ENCODE peak calls at places on chromosomes 1 and 21, in six cellular contexts. X, G, U, B, T and O are unnamed samples.

GRCh38 chr1:2942410-2942809 is 78.9 kb upstream of the ACTRT2 start:
- DNase-seq in B (no peak), U (no peak), X (no peak), T (no peak), G (no peak), O (no peak)

GRCh38 chr1:23639460-23639859 is 52.1 kb upstream of the RPL11 start:
- DNase-seq in U (no peak), X (no peak), T (no peak), B (no peak), G (no peak), O (no peak)

GRCh38 chr1:19892129-19892528 is 9.9 kb downstream of the OTUD3 start:
- DNase-seq in T (no peak), B (no peak), U (no peak), X (no peak), G (no peak), O (no peak)

GRCh38 chr1:184145083-184145482 is 93.6 kb downstream of the TSEN15 start:
- DNase-seq in G (no peak), B (no peak), X (no peak), U (no peak), T (no peak), O (no peak)

GRCh38 chr1:172180886-172181285 is 239.6 kb upstream of the C1orf105 start:
- DNase-seq in U (no peak), X (no peak), T (peak), G (peak), B (peak), O (peak)

GRCh38 chr1:39076127-39076798 is 50.1 kb downstream of the NDUFS5 start:
- DNase-seq in G (peak), U (no peak), B (peak), X (no peak), T (peak), O (peak)

GRCh38 chr1:27416387-27417111 is 24.1 kb downstream of the GPR3 start:
- DNase-seq in T (peak), U (peak), G (peak), X (no peak), B (peak), O (peak)

GRCh38 chr1:51175278-51175677 is 60.8 kb upstream of the RNF11 start:
- DNase-seq in U (no peak), G (no peak), X (no peak), B (peak), T (peak), O (peak)

GRCh38 chr1:43442756-43443155 is 11.0 kb downstream of the HYI start:
- DNase-seq in T (no peak), B (no peak), U (no peak), G (peak), X (no peak), O (no peak)

GRCh38 chr1:188888387-188888786 is 1589.3 kb downstream of the BRINP3 start:
- DNase-seq in U (no peak), G (no peak), B (no peak), T (no peak), X (no peak), O (no peak)

GRCh38 chr21:16408280-16408669 is 678.5 kb downstream of the USP25 start:
- DNase-seq in U (no peak), G (no peak), B (no peak), T (no peak), X (no peak), O (no peak)

GRCh38 chr1:172356620-172357019 is 63.9 kb upstream of the C1orf105 start:
- DNase-seq in T (peak), X (no peak), U (no peak), G (peak), B (peak), O (peak)

GRCh38 chr1:87739141-87739540 is 410.5 kb downstream of the LMO4 start:
- DNase-seq in B (no peak), X (no peak), T (no peak), U (no peak), G (no peak), O (no peak)

GRCh38 chr1:108533351-108534083 is 26.4 kb upstream of the EEIG2 start:
- DNase-seq in T (no peak), X (no peak), G (peak), U (no peak), B (no peak), O (no peak)

GRCh38 chr1:225812488-225813249 is 2.7 kb downstream of the EPHX1 start:
- DNase-seq in T (peak), X (no peak), U (no peak), G (no peak), B (peak), O (peak)

GRCh38 chr1:225813250-225813964 is 3.5 kb downstream of the EPHX1 start:
- DNase-seq in U (peak), X (no peak), B (peak), G (peak), T (peak), O (peak)

GRCh38 chr1:225809842-225810578 is at the start of gene EPHX1:
- DNase-seq in X (peak), B (peak), U (peak), T (peak), G (peak), O (peak)

GRCh38 chr1:225814381-225814780 is 4.5 kb downstream of the EPHX1 start:
- DNase-seq in G (no peak), B (no peak), U (no peak), X (no peak), T (no peak), O (no peak)

DNA sequence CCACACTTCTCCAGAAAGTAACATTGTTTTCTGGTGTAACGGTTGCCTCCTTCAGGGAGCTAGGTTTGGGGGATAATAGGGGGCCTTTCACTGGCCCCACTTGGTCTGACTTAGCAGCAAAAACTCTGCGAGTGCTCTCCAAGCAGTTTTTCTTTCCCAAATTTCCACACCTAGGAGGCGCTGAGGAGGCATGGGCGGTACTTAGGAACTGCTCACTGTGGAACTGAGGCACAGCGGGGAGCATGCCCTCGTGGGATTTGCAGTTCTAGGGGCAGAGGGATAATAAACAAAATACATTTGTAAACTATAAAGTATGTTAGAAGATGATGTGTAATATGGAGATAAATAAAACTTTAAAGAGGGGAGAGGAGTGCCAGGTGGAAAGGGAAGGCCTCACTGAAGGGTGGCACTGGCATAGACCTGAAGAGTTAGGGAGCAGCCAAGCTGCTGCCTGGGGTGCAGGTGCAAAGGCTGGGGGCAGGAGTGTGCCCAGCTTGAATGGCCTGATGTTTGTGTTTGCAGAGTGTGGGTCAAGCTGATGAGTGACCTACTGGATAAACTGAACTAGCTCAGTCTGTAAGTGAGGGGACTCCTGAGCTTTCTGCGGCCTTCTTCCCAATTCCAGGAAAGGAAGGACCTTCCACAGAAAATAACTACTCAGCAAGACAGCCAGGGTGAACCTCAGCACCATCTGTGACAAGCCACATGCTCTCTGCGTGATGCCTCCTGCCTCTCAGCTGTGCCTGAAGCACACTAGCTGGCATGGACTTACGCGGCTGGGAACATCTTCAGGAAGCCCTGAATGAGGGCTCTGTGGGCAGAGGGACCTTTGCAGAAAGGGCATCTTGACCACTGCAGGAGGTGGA is 1.9 kb downstream of the EPHX1 start:
- DNase-seq in B (no peak), T (no peak), U (peak), G (peak), X (no peak), O (peak)
- TF ChIP-seq CTCF in B (peak), T (peak), U (peak), G (no peak), X (peak), O (peak)

DNA sequence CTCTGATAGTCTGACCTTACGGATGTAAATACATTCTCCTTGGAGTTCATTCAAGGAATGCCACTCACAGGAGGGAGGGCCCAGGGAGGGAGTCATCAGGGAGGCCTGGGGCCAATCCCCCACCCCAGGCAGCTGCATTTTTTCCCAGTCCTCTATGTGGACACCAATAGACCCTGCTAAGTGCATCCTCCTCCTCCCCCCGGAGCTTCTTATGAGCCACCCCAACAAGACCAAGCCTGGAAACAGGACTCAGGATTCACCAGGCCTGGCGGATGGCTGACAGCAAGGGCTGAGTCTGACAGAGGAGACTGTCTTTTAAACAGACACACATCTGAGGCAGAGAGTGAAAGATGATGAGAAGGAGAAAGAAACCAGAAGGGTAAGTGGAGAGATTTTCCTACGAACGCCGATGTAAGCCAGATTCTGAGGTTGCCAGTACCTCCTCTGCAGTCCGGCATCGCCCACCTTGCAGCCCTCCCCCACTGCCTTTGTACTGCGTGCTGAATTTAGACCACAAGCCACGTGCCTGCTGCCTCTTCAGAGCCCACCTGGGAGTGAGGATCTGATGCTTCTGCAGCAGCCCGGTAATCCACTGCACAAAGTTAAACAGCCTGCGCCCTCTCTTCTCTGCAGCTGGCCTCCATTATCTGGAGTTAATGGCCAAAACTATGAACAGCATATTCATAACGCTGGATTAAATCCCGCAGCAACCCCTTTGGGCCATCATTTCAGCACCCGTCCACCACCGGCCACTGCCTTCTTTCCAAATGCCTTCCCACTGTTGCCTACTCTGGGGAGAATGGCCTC is 17.6 kb upstream of the SFPQ start:
- DNase-seq in B (no peak), T (no peak), U (peak), G (no peak), X (no peak), O (no peak)
- H3K4me3 ChIP-seq in B (no peak), T (no peak), U (no peak), G (no peak), X (no peak), O (no peak)

GRCh38 chr21:44461438-44462089 is 6.3 kb downstream of the LRRC3 start:
- DNase-seq in X (no peak), T (no peak), B (no peak), U (peak), G (no peak), O (no peak)
- TF ChIP-seq CTCF in X (peak), T (no peak), B (no peak), U (peak), G (peak), O (no peak)

GRCh38 chr1:107362468-107362867 is 221.6 kb downstream of the NTNG1 start:
- DNase-seq in X (no peak), T (no peak), G (no peak), U (no peak), B (no peak), O (no peak)

GRCh38 chr1:107365874-107366273 is 225.0 kb downstream of the NTNG1 start:
- DNase-seq in X (no peak), G (no peak), T (no peak), U (no peak), B (no peak), O (no peak)
- H3K4me3 ChIP-seq in X (no peak), G (no peak), T (no peak), U (no peak), B (no peak), O (no peak)

DNA sequence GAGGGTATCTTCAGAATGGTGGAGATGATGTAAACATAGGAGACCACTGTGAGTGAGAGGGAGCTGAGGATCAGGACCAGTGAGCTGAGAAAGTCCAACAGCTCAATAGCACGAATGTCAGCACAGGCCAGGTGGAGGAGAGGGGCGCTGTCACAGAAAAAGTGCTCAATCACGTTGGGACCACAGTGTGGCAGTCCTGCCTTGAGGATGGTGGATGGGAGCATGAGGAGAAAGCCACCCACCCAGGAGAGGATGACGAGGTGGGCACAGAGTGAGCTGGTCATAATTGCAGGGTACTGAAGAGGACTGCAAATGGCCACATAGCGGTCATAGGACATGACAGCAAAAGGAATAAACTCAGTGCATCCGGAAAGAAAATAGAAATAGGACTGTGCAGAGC is 8.1 kb downstream of the OR11L1 start:
- DNase-seq in G (no peak), X (no peak), U (no peak), T (no peak), B (no peak), O (no peak)
- TF ChIP-seq CTCF in G (no peak), X (no peak), U (no peak), T (no peak), B (no peak), O (no peak)

GRCh38 chr1:82405333-82405732 is 604.6 kb downstream of the ADGRL2 start:
- DNase-seq in G (no peak), X (no peak), T (no peak), B (no peak), U (no peak), O (no peak)
- H3K4me3 ChIP-seq in G (no peak), X (no peak), T (no peak), B (no peak), U (no peak), O (no peak)

GRCh38 chr1:106749906-106750305 is 306.6 kb upstream of the PRMT6 start:
- DNase-seq in X (no peak), T (no peak), B (no peak), G (no peak), U (no peak), O (no peak)

GRCh38 chr1:106747791-106748190 is 308.7 kb upstream of the PRMT6 start:
- DNase-seq in T (no peak), G (no peak), B (no peak), X (no peak), U (peak), O (no peak)

GRCh38 chr1:106746448-106747085 is 309.9 kb upstream of the PRMT6 start:
- DNase-seq in U (peak), T (no peak), G (no peak), X (no peak), B (no peak), O (no peak)

GRCh38 chr1:106749491-106749890 is 307.0 kb upstream of the PRMT6 start:
- DNase-seq in G (no peak), X (no peak), U (no peak), B (no peak), T (no peak), O (no peak)

GRCh38 chr1:106748581-106748980 is 307.9 kb upstream of the PRMT6 start:
- DNase-seq in T (no peak), X (no peak), G (no peak), U (no peak), B (no peak), O (no peak)
- TF ChIP-seq CTCF in T (no peak), X (no peak), G (no peak), U (no peak), B (no peak), O (no peak)